ENCODE peak calls at places on chromosomes 16 and 17, in six cellular contexts. One of them, this sample, is unnamed.

GRCh38 chr17:5695480-5695879 is 111.2 kb upstream of the NLRP1 start:
- DNase-seq in GM12878: no peak
- DNase-seq in H1: no peak
- DNase-seq in HepG2: no peak
- DNase-seq in K562: no peak
- DNase-seq in SK-N-SH: no peak
- DNase-seq in this sample: no peak

GRCh38 chr16:22653876-22654275 is 143.2 kb downstream of the NPIPB5 start:
- DNase-seq in K562: no peak
- DNase-seq in GM12878: no peak
- DNase-seq in SK-N-SH: no peak
- DNase-seq in H1: no peak
- DNase-seq in HepG2: no peak
- DNase-seq in this sample: no peak

GRCh38 chr16:14003119-14003570 is 68.0 kb upstream of the MRTFB start:
- DNase-seq in GM12878: no peak
- DNase-seq in H1: peak
- DNase-seq in SK-N-SH: peak
- DNase-seq in K562: peak
- DNase-seq in HepG2: no peak
- DNase-seq in this sample: no peak

GRCh38 chr17:2996938-2997670 is 66.3 kb downstream of the OR1D5 start:
- DNase-seq in HepG2: no peak
- DNase-seq in H1: no peak
- DNase-seq in K562: no peak
- DNase-seq in SK-N-SH: no peak
- DNase-seq in GM12878: no peak
- DNase-seq in this sample: no peak

GRCh38 chr17:74076446-74076845 is 127.0 kb upstream of the RPL38 start:
- DNase-seq in H1: no peak
- DNase-seq in HepG2: no peak
- DNase-seq in K562: no peak
- DNase-seq in GM12878: no peak
- DNase-seq in SK-N-SH: no peak
- DNase-seq in this sample: no peak

GRCh38 chr17:18981642-18982424 is 22.7 kb downstream of the FAM83G start:
- DNase-seq in H1: no peak
- DNase-seq in GM12878: no peak
- DNase-seq in HepG2: peak
- DNase-seq in K562: peak
- DNase-seq in SK-N-SH: no peak
- DNase-seq in this sample: peak

GRCh38 chr17:37711113-37711512 is 33.7 kb downstream of the HNF1B start:
- DNase-seq in HepG2: peak
- DNase-seq in H1: no peak
- DNase-seq in SK-N-SH: no peak
- DNase-seq in GM12878: no peak
- DNase-seq in K562: no peak
- DNase-seq in this sample: no peak

GRCh38 chr16:57775661-57776469 is 26.4 kb downstream of the KIFC3 start:
- DNase-seq in HepG2: peak
- DNase-seq in K562: peak
- DNase-seq in GM12878: no peak
- DNase-seq in SK-N-SH: peak
- DNase-seq in H1: peak
- DNase-seq in this sample: peak

GRCh38 chr17:65749479-65749878 is 188.0 kb upstream of the AXIN2 start:
- DNase-seq in SK-N-SH: no peak
- DNase-seq in GM12878: no peak
- DNase-seq in K562: no peak
- DNase-seq in H1: no peak
- DNase-seq in HepG2: peak
- DNase-seq in this sample: peak

GRCh38 chr16:49183911-49184310 is 97.7 kb downstream of the CBLN1 start:
- DNase-seq in H1: peak
- DNase-seq in GM12878: no peak
- DNase-seq in HepG2: peak
- DNase-seq in SK-N-SH: peak
- DNase-seq in K562: peak
- DNase-seq in this sample: peak

GRCh38 chr17:37225458-37225857 is 150.3 kb upstream of the C17orf78 start:
- DNase-seq in SK-N-SH: no peak
- DNase-seq in H1: no peak
- DNase-seq in K562: no peak
- DNase-seq in GM12878: no peak
- DNase-seq in HepG2: no peak
- DNase-seq in this sample: no peak

GRCh38 chr17:4522661-4523060 is 24.0 kb downstream of the SPNS2 start:
- DNase-seq in SK-N-SH: no peak
- DNase-seq in GM12878: no peak
- DNase-seq in K562: no peak
- DNase-seq in H1: no peak
- DNase-seq in HepG2: no peak
- DNase-seq in this sample: no peak

GRCh38 chr17:31916496-31917064 is 15.1 kb upstream of the UTP6 start:
- DNase-seq in H1: no peak
- DNase-seq in HepG2: no peak
- DNase-seq in GM12878: no peak
- DNase-seq in SK-N-SH: no peak
- DNase-seq in K562: no peak
- DNase-seq in this sample: no peak
- TF ChIP-seq CHD2 in H1: no peak
- TF ChIP-seq CHD2 in HepG2: no peak
- TF ChIP-seq CHD2 in GM12878: no peak
- TF ChIP-seq CHD2 in SK-N-SH: no peak
- TF ChIP-seq CHD2 in K562: no peak
- TF ChIP-seq CHD2 in this sample: no peak

GRCh38 chr16:67429053-67429798 is 1.7 kb upstream of the HSD11B2 start:
- DNase-seq in K562: no peak
- DNase-seq in GM12878: no peak
- DNase-seq in SK-N-SH: no peak
- DNase-seq in H1: no peak
- DNase-seq in HepG2: peak
- DNase-seq in this sample: no peak

GRCh38 chr16:67426950-67427349 is 4.0 kb upstream of the HSD11B2 start:
- DNase-seq in H1: no peak
- DNase-seq in SK-N-SH: no peak
- DNase-seq in HepG2: no peak
- DNase-seq in GM12878: no peak
- DNase-seq in K562: no peak
- DNase-seq in this sample: no peak

GRCh38 chr16:67426022-67426421 is 4.9 kb upstream of the HSD11B2 start:
- DNase-seq in SK-N-SH: no peak
- DNase-seq in H1: no peak
- DNase-seq in K562: no peak
- DNase-seq in HepG2: no peak
- DNase-seq in GM12878: no peak
- DNase-seq in this sample: no peak

GRCh38 chr16:67429799-67430503 is 970 bp upstream of the HSD11B2 start:
- DNase-seq in GM12878: no peak
- DNase-seq in H1: no peak
- DNase-seq in HepG2: no peak
- DNase-seq in SK-N-SH: no peak
- DNase-seq in K562: no peak
- DNase-seq in this sample: no peak

DNA sequence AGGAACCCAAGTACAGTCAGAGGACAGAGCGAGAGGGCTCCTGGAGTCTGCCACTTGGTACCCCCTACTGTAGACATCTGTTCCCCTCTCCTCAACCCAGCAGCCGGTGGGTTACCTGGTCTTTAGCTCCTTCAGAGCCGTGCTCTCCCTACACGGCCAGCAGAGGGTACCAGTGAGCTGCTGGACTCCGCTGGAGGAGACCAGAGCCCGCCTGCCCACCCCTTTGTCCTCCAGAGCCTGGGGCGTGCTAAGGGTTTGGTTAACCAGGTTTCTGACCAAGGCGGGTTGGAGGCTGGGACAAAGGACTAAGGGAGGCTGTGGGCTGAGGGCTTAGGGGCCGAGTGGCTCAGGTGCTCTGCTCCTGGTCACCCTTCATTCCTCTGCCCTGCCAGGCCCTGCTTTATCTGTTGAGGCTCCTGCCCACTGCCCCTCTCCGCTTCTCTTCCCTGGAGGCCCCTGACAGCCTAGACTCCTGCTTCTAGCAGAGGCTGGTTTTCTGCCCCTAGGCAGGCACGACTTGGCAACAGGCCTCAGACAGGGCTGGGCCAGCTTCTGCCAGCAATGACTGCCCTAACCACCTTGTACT is 2.7 kb upstream of the HSD11B2 start:
- DNase-seq in SK-N-SH: peak
- DNase-seq in K562: peak
- DNase-seq in HepG2: peak
- DNase-seq in GM12878: no peak
- DNase-seq in H1: peak
- DNase-seq in this sample: peak
- TF ChIP-seq RAD21 in SK-N-SH: peak
- TF ChIP-seq RAD21 in K562: peak
- TF ChIP-seq RAD21 in HepG2: peak
- TF ChIP-seq RAD21 in GM12878: peak
- TF ChIP-seq RAD21 in H1: peak
- TF ChIP-seq RAD21 in this sample: peak

DNA sequence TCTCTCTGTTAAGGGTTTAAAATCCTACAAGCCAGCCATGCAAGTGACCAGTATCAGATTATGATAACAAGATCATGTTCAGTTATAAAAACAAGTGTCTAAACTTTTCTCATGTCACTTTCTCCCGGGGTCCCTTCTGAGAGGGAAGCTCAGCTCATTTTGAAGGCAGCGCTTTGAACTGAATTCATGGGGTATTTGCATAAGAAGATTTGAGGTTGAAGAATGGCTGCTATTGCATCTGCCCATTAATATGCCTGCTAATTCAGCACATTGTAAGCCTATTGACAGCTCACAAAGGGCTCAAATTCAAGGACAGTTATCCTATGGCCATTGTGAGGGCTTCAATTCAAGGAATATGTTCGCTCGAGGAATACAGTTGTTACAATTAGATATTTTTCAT is 290.2 kb upstream of the IRX3 start:
- DNase-seq in K562: no peak
- DNase-seq in H1: no peak
- DNase-seq in GM12878: no peak
- DNase-seq in SK-N-SH: no peak
- DNase-seq in HepG2: no peak
- DNase-seq in this sample: no peak
- TF ChIP-seq CHD2 in K562: no peak
- TF ChIP-seq CHD2 in H1: no peak
- TF ChIP-seq CHD2 in GM12878: no peak
- TF ChIP-seq CHD2 in SK-N-SH: no peak
- TF ChIP-seq CHD2 in HepG2: no peak
- TF ChIP-seq CHD2 in this sample: no peak

DNA sequence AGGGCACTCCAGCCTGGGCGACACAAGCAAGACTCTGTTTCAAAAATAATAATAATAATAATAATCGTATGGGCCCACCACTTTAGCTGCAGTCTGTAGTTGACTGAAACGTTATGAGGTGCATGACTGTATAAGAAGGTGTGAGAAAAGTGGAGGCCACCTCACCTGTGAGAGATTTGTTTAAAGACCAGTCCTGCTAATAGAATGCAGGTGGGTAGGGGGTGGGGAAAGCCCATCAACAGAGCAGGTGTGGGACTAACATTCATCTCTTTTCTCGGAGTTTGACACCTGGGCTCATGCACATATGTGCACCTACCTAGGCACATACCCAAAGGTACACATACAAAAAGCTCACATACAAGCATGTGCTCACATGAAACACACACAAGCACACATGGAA is 68.0 kb upstream of the TOB1 start:
- DNase-seq in K562: no peak
- DNase-seq in GM12878: no peak
- DNase-seq in H1: no peak
- DNase-seq in HepG2: no peak
- DNase-seq in SK-N-SH: no peak
- DNase-seq in this sample: no peak
- TF ChIP-seq RAD21 in K562: no peak
- TF ChIP-seq RAD21 in GM12878: no peak
- TF ChIP-seq RAD21 in H1: no peak
- TF ChIP-seq RAD21 in HepG2: no peak
- TF ChIP-seq RAD21 in SK-N-SH: no peak
- TF ChIP-seq RAD21 in this sample: no peak

GRCh38 chr17:59725691-59726090 is 18.2 kb downstream of the VMP1 start:
- DNase-seq in H1: no peak
- DNase-seq in GM12878: no peak
- DNase-seq in HepG2: peak
- DNase-seq in K562: no peak
- DNase-seq in SK-N-SH: no peak
- DNase-seq in this sample: no peak
- TF ChIP-seq CHD2 in H1: no peak
- TF ChIP-seq CHD2 in GM12878: no peak
- TF ChIP-seq CHD2 in HepG2: no peak
- TF ChIP-seq CHD2 in K562: no peak
- TF ChIP-seq CHD2 in SK-N-SH: no peak
- TF ChIP-seq CHD2 in this sample: no peak

DNA sequence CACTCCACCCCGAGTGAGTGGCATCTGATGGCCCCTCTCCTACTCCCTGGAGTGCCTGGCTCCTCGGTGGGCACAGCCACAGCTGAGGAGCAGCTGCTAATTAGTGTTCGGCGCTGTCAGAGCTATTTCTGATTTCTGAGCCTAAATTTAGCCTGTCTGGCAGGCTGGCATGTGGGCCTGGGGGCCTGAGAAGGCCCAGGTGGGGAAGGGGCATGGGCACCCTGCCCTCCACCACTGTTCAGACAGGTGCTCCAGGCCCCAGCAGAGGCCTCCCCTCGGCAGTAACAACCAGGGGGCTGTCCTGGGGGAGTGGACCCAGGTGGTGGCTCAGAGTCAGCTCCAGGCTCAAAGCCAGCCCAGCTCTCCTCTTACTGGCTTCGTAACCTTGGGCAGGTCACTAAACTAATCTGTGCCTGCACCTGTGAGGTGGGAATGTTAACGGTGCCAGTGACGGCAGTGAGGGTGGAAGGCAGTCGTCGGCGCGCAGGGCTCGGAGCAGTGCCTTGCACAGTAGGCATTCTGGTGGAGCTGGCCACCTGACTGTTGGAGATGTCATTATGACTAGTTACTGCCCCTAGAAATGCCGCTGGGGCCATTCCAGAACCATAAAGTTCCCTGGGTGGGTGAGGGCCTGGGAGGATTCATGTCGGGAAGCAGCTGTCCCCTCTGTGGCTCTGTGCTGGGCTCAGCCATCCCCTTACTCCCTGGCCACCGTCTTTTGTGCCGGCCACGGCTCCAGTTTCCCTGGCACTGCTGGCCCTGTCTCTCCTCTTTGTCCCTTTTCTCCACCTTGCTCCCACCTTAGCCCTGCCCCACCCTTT is 6.6 kb downstream of the FMNL1 start:
- DNase-seq in K562: no peak
- DNase-seq in HepG2: no peak
- DNase-seq in SK-N-SH: no peak
- DNase-seq in GM12878: no peak
- DNase-seq in H1: no peak
- DNase-seq in this sample: peak
- TF ChIP-seq RAD21 in K562: no peak
- TF ChIP-seq RAD21 in HepG2: no peak
- TF ChIP-seq RAD21 in SK-N-SH: no peak
- TF ChIP-seq RAD21 in GM12878: no peak
- TF ChIP-seq RAD21 in H1: no peak
- TF ChIP-seq RAD21 in this sample: no peak

GRCh38 chr16:85664580-85665372 is 24.0 kb downstream of the GINS2 start:
- DNase-seq in H1: no peak
- DNase-seq in GM12878: no peak
- DNase-seq in HepG2: no peak
- DNase-seq in K562: no peak
- DNase-seq in SK-N-SH: no peak
- DNase-seq in this sample: no peak
- TF ChIP-seq CHD2 in H1: no peak
- TF ChIP-seq CHD2 in GM12878: no peak
- TF ChIP-seq CHD2 in HepG2: no peak
- TF ChIP-seq CHD2 in K562: no peak
- TF ChIP-seq CHD2 in SK-N-SH: no peak
- TF ChIP-seq CHD2 in this sample: no peak

GRCh38 chr16:47045023-47045422 is 71.5 kb upstream of the DNAJA2 start:
- DNase-seq in H1: no peak
- DNase-seq in SK-N-SH: no peak
- DNase-seq in K562: peak
- DNase-seq in HepG2: no peak
- DNase-seq in GM12878: no peak
- DNase-seq in this sample: no peak
- TF ChIP-seq RAD21 in H1: no peak
- TF ChIP-seq RAD21 in SK-N-SH: no peak
- TF ChIP-seq RAD21 in K562: no peak
- TF ChIP-seq RAD21 in HepG2: no peak
- TF ChIP-seq RAD21 in GM12878: no peak
- TF ChIP-seq RAD21 in this sample: no peak

This sample was measured in A549.